ENCODE peak calls at places on chromosomes 16 and 17, in six cellular contexts. D, K, S, H, C and O are unnamed samples.

GRCh38 chr17:3892095-3892998 is 506 bp downstream of the CAMKK1 start:
- DNase-seq in D (no peak), K (peak), S (peak), H (peak), C (no peak), O (peak)

GRCh38 chr17:63911657-63912100 is 621 bp upstream of the CSHL1 start:
- DNase-seq in D (no peak), K (peak), S (peak), H (peak), C (no peak), O (no peak)

GRCh38 chr17:51611585-51611984 is 351.2 kb downstream of the UTP18 start:
- DNase-seq in D (no peak), K (no peak), S (peak), H (no peak), C (no peak), O (no peak)

GRCh38 chr16:17275076-17275732 is 195.6 kb downstream of the XYLT1 start:
- DNase-seq in D (no peak), K (peak), S (no peak), H (no peak), C (no peak), O (peak)

GRCh38 chr16:54287018-54287757 is 601 bp upstream of the IRX3 start:
- DNase-seq in D (no peak), K (no peak), S (peak), H (peak), C (no peak), O (no peak)

GRCh38 chr16:14219983-14220382 is 148.9 kb downstream of the MRTFB start:
- DNase-seq in D (no peak), K (no peak), S (no peak), H (no peak), C (no peak), O (no peak)

GRCh38 chr17:34066528-34066927 is 188.6 kb upstream of the CCL2 start:
- DNase-seq in D (no peak), K (no peak), S (no peak), H (no peak), C (no peak), O (no peak)

GRCh38 chr16:28495098-28495793 is 803 bp downstream of the APOBR start:
- DNase-seq in D (no peak), K (no peak), S (peak), H (no peak), C (no peak), O (no peak)

GRCh38 chr17:62892069-62892675 is 73.9 kb upstream of the TANC2 start:
- DNase-seq in D (no peak), K (no peak), S (no peak), H (no peak), C (no peak), O (no peak)

DNA sequence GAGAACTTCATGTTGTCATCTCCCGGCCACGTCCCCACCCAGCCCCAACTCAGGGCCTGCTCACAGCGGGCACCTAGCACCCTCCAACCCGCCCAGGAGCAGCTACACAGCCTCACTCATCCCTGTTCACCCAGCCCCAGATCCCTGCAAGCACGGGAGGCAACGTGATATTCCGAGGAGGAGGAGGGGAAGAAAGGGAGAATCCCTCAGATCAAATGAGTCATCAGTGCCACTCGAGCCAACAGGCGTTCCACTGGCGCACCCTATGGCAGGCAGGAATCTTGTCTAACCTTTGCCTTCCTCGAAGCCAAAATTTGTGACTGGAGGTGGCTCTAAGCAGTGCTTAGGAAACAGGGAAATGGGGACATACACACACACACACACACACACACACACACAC is 14.0 kb upstream of the NUBP1 start:
- DNase-seq in D (no peak), K (peak), S (no peak), H (no peak), C (no peak), O (peak)
- TF ChIP-seq CTCF in D (no peak), K (no peak), S (no peak), H (no peak), C (peak), O (no peak)

DNA sequence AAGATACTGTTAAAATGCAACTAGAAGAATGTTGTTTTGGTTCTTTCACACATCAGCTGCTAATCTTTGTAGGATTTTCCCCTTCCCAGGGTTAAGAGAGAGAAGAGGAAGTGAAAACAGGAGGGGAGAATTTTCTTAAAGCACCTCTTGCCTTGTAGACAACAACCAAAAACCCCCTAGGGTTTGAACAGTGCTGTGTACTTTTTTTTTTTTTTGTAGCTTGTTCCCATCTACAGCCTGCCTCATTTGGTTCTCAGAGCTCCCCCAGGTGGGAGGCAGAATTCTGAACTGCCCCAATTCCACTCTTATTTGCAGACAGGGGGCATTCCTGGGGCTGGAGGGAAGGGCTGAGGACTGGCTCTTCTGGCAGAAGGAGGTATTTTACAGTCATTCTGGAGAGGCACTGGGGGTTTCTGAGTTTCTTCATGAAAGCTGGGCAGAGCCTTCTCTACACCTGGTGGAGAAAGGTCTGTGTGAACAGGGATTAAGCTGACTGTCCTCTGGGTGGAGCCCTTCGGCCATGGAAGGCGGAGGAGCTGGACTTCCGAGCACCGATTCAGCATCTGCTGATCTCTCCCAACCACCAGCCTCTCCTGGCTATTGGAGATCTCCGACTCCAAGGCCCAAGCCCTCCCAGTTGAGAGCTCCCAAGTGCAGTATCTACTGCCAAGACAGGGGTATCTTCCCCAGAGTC is 32.2 kb downstream of the SMARCE1 start:
- DNase-seq in D (no peak), K (peak), S (peak), H (no peak), C (peak), O (peak)
- TF ChIP-seq CTCF in D (peak), K (peak), S (peak), H (no peak), C (peak), O (peak)

DNA sequence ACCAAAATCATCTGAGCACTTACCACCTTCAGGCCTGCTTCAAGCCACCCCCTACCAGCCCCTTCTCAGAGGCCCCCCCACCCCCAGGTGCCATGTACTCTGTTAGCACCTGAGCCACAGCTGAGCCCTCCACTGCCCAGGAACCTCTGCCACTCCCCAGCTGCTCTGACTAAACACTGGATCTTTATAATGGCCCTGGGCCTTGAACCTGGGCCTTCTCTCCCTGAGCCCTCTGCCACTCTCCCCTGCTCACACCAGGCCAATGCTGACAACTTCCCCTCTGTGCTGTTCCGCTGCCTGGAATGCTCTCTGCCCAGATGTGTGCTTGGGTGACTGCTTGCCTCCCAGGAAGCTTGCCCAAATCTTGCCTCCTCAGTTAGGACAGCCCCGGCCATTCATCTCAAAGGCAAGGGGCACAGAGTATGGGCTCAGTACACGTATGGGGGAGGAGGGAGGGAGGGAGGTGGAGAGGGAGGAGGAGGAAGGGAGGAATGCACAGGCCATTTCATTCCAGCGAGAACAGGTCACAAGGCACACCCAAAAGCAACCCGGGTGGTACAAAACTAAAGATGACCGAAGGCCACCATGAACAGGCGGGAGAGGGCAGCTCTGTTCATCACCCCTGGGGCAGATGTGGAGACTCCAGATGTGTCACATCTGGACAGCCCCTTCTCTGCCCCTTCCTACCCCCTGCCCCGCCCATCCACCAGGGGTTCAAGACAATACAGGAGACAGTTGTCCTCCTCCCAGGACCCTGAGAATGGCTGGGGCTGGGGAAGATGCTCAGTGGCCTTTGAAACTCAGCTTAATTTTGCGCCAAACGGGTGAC is 15.3 kb upstream of the TNFRSF13B start:
- DNase-seq in D (no peak), K (no peak), S (no peak), H (no peak), C (no peak), O (no peak)
- TF ChIP-seq CTCF in D (no peak), K (no peak), S (no peak), H (no peak), C (no peak), O (no peak)

GRCh38 chr16:59046335-59046734 is 312.2 kb upstream of the GOT2 start:
- DNase-seq in D (peak), K (peak), S (no peak), H (no peak), C (no peak), O (peak)

GRCh38 chr16:59045496-59045895 is 311.4 kb upstream of the GOT2 start:
- DNase-seq in D (no peak), K (peak), S (no peak), H (no peak), C (no peak), O (no peak)

GRCh38 chr16:59048876-59049275 is 314.8 kb upstream of the GOT2 start:
- DNase-seq in D (no peak), K (no peak), S (no peak), H (no peak), C (no peak), O (no peak)

GRCh38 chr16:59044616-59045015 is 310.5 kb upstream of the GOT2 start:
- DNase-seq in D (no peak), K (peak), S (no peak), H (no peak), C (no peak), O (no peak)

GRCh38 chr16:59047114-59047513 is 313.0 kb upstream of the GOT2 start:
- DNase-seq in D (no peak), K (no peak), S (no peak), H (no peak), C (no peak), O (no peak)
- TF ChIP-seq CTCF in D (no peak), K (no peak), S (no peak), H (no peak), C (peak), O (peak)

GRCh38 chr17:39224778-39225307 is 902 bp downstream of the STAC2 start:
- DNase-seq in D (no peak), K (no peak), S (no peak), H (no peak), C (no peak), O (no peak)
- TF ChIP-seq CTCF in D (no peak), K (no peak), S (no peak), H (no peak), C (no peak), O (no peak)

DNA sequence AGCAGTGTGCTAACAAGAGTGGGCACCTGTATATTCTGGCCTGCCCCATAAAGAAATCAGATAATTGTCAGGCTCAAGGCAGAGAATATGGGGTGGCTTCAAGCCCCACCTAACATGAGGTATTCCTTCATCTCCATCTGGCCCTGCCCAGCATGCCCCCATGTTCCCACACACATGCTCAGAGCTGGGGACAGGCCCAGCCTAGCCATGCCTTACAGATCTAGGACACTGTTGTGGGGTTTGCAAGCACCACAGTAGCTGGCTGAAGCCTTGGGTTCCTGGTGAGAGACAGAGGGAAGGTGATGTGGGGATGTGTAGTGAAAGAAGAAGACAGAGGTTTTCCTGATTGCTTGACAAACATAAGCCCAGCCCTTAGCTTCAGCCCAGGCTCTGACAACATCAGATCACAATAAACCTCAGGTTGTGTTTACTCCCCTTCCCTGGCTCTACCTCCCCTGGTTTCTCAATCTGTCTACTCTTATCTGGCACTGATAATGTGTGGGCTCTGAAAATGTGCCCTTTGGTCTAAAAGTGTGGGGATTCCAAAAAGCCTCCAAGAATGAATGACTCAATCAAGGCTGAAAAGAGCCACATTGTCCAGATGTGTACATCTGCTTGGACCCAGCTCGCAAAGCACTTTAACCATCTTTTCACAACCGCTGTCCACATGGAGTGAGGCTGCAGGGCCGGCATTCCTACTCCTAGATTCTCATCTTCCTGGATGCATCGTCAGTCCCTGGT is 34.4 kb downstream of the CDRT4 start:
- DNase-seq in D (no peak), K (peak), S (no peak), H (no peak), C (no peak), O (no peak)
- TF ChIP-seq CTCF in D (no peak), K (no peak), S (no peak), H (no peak), C (no peak), O (no peak)